ENCODE peak calls at places on chromosomes 2 and 18, in seven cellular contexts. W is stimulated activated CD8-positive, alpha-beta memory T cell treated with anti-CD3 and anti-CD28 coated beads, Interleukin-12 subunit alpha, Interleukin-12 subunit beta, amount 100 ng/mL, for 1 hour; L is dermis blood vessel endothelial cell; R is smooth muscle cell of the brain vasculature; Q is A549; H is activated effector memory CD4-positive, alpha-beta T cell treated with anti-CD3 and anti-CD28 coated beads, Interleukin-2, amount 50 U/mL, for 16 hours; K is ACHN. D is an unnamed sample.

GRCh38 chr18:76356666-76357065 is 138.4 kb downstream of the ZNF516 start:
- DNase-seq in R (no peak), W (no peak), L (no peak), K (no peak), H (no peak), Q (no peak), D (no peak)

GRCh38 chr2:134261398-134262131 is 7.7 kb downstream of the MGAT5 start:
- DNase-seq in W (no peak), Q (no peak), L (peak), H (no peak), R (peak), K (no peak), D (no peak)

GRCh38 chr2:194319222-194319992 is 1337.6 kb upstream of the SLC39A10 start:
- DNase-seq in H (no peak), Q (peak), R (no peak), L (no peak), W (no peak), K (peak), D (no peak)

GRCh38 chr2:20933692-20934091 is 110.2 kb downstream of the APOB start:
- DNase-seq in Q (no peak), K (no peak), W (no peak), H (no peak), L (no peak), R (no peak), D (no peak)

GRCh38 chr2:132804045-132804444 is 134.0 kb upstream of the LYPD1 start:
- DNase-seq in R (no peak), H (no peak), L (peak), Q (peak), W (no peak), K (peak), D (no peak)

GRCh38 chr2:26720322-26721166 is 28.0 kb downstream of the KCNK3 start:
- DNase-seq in R (no peak), Q (peak), L (peak), H (no peak), K (peak), W (no peak), D (peak)

GRCh38 chr2:119826370-119826961 is 66.7 kb downstream of the PTPN4 start:
- DNase-seq in Q (peak), R (no peak), H (peak), W (peak), L (peak), K (peak), D (peak)

GRCh38 chr2:86211796-86212188 is 12.5 kb downstream of the MRPL35 start:
- DNase-seq in W (no peak), Q (no peak), L (no peak), R (no peak), K (no peak), H (no peak), D (no peak)

GRCh38 chr18:11872479-11873136 is 21.4 kb downstream of the CHMP1B start:
- DNase-seq in R (no peak), Q (peak), L (peak), H (no peak), K (peak), W (no peak), D (peak)

GRCh38 chr2:9212010-9212638 is 5.5 kb downstream of the ASAP2 start:
- DNase-seq in W (no peak), K (no peak), H (no peak), R (no peak), Q (no peak), L (no peak), D (no peak)

GRCh38 chr2:185477452-185477851 is 261.2 kb upstream of the FSIP2 start:
- DNase-seq in H (no peak), L (no peak), K (no peak), R (no peak), W (no peak), Q (no peak), D (no peak)

GRCh38 chr2:197904446-197904845 is 100.1 kb downstream of the PLCL1 start:
- DNase-seq in K (no peak), W (no peak), Q (no peak), L (no peak), H (peak), R (no peak), D (no peak)

GRCh38 chr2:222287862-222288479 is 10.8 kb downstream of the PAX3 start:
- DNase-seq in L (no peak), K (no peak), R (no peak), Q (no peak), H (no peak), W (no peak), D (no peak)

GRCh38 chr2:176455865-176456291 is 186.6 kb downstream of the MTX2 start:
- DNase-seq in K (no peak), L (peak), R (no peak), H (no peak), Q (peak), W (no peak), D (peak)

GRCh38 chr2:133484106-133484505 is 84.2 kb downstream of the NCKAP5 start:
- DNase-seq in W (no peak), Q (no peak), L (no peak), H (no peak), R (no peak), K (no peak), D (no peak)

GRCh38 chr2:9685637-9686036 is 54.8 kb upstream of the YWHAQ start:
- DNase-seq in L (no peak), K (no peak), Q (no peak), R (no peak), H (no peak), W (no peak), D (no peak)

GRCh38 chr2:54726940-54727339 is 3.5 kb downstream of the EML6 start:
- DNase-seq in Q (no peak), W (no peak), K (no peak), R (no peak), L (no peak), H (no peak), D (no peak)

GRCh38 chr2:20526146-20526545 is 79.3 kb downstream of the RHOB start:
- DNase-seq in Q (no peak), H (no peak), R (no peak), L (no peak), K (no peak), W (no peak), D (no peak)

GRCh38 chr2:20071397-20072383 is 20.3 kb upstream of the LAPTM4A start:
- DNase-seq in K (no peak), H (no peak), L (no peak), Q (peak), W (no peak), R (peak), D (no peak)

GRCh38 chr2:233976690-233977294 is 59.6 kb downstream of the TRPM8 start:
- DNase-seq in R (peak), W (no peak), L (peak), H (no peak), K (peak), Q (peak), D (peak)

GRCh38 chr2:71857632-71858031 is 290.0 kb downstream of the CYP26B1 start:
- DNase-seq in K (no peak), R (no peak), H (no peak), W (no peak), L (no peak), Q (no peak), D (no peak)

GRCh38 chr18:60445341-60445740 is 72.8 kb upstream of the MC4R start:
- DNase-seq in L (no peak), Q (no peak), R (no peak), W (no peak), H (no peak), K (no peak), D (no peak)

GRCh38 chr2:8627692-8628085 is 54.2 kb upstream of the ID2 start:
- DNase-seq in L (no peak), Q (peak), R (no peak), H (no peak), W (no peak), K (no peak), D (no peak)

D was measured in lung microvascular endothelial cell.